ENCODE peak calls at places on chromosome 3, in ten cellular contexts. U, Z, B, L, G, K, C, N, T and Q are unnamed samples.

GRCh38 chr3:50664959-50665602 is 9.6 kb upstream of the DOCK3 start:
- DNase-seq in U (no peak), L (peak), G (no peak), B (no peak), T (no peak), Z (no peak), K (no peak), N (no peak), C (no peak), Q (no peak)

GRCh38 chr3:377158-377561 is 180.6 kb downstream of the CHL1 start:
- DNase-seq in L (no peak), K (peak), U (peak), G (peak), T (no peak), Z (no peak), B (peak), C (no peak), N (no peak), Q (no peak)

GRCh38 chr3:52062499-52062898 is 6.1 kb upstream of the DUSP7 start:
- DNase-seq in T (peak), G (peak), N (peak), Z (peak), L (no peak), K (peak), U (peak), B (peak), C (no peak), Q (peak)

GRCh38 chr3:46065294-46065705 is 38.0 kb upstream of the XCR1 start:
- DNase-seq in U (no peak), K (no peak), C (peak), G (no peak), B (no peak), L (no peak), Z (no peak), N (peak), T (peak), Q (no peak)

GRCh38 chr3:184642623-184643308 is 69.1 kb downstream of the MAGEF1 start:
- DNase-seq in L (no peak), K (no peak), C (no peak), U (no peak), B (no peak), G (no peak), T (no peak), N (no peak), Z (no peak), Q (no peak)

GRCh38 chr3:8990266-8991215 is 27.3 kb upstream of the RAD18 start:
- DNase-seq in B (peak), L (peak), K (no peak), G (peak), U (peak), C (no peak), N (no peak), Z (no peak), T (no peak), Q (peak)

GRCh38 chr3:81742581-81742980 is 18.9 kb downstream of the GBE1 start:
- DNase-seq in C (no peak), U (no peak), G (peak), B (no peak), K (no peak), L (no peak), Z (no peak), N (no peak), T (no peak), Q (no peak)

GRCh38 chr3:123941150-123941941 is 19.7 kb downstream of the CCDC14 start:
- DNase-seq in G (peak), U (no peak), L (no peak), C (no peak), Z (no peak), N (no peak), K (no peak), B (peak), T (no peak), Q (no peak)

GRCh38 chr3:184171562-184171961 is 3.1 kb upstream of the AP2M1 start:
- DNase-seq in C (no peak), B (no peak), T (peak), L (no peak), G (peak), Z (no peak), U (no peak), N (no peak), K (no peak), Q (no peak)

GRCh38 chr3:77869423-77869822 is 829.5 kb downstream of the ROBO2 start:
- DNase-seq in C (no peak), B (no peak), G (no peak), K (no peak), U (no peak), N (no peak), T (no peak), L (no peak), Z (no peak), Q (no peak)

GRCh38 chr3:175861916-175862315 is 1002.8 kb downstream of the NAALADL2 start:
- DNase-seq in N (no peak), L (no peak), Z (no peak), C (no peak), G (peak), K (no peak), U (no peak), B (peak), T (no peak), Q (no peak)

GRCh38 chr3:126941721-126942270 is 41.1 kb upstream of the PLXNA1 start:
- DNase-seq in N (no peak), Z (peak), K (no peak), U (no peak), L (peak), C (no peak), T (no peak), G (peak), B (no peak), Q (no peak)

GRCh38 chr3:126937533-126938432 is 45.1 kb upstream of the PLXNA1 start:
- DNase-seq in K (no peak), B (no peak), C (peak), T (no peak), N (no peak), U (no peak), G (peak), Z (no peak), L (peak), Q (no peak)

GRCh38 chr3:126938520-126939346 is 44.2 kb upstream of the PLXNA1 start:
- DNase-seq in B (no peak), G (no peak), C (no peak), U (no peak), Z (no peak), T (no peak), L (peak), K (no peak), N (no peak), Q (no peak)

GRCh38 chr3:126936853-126937395 is 46.0 kb upstream of the PLXNA1 start:
- DNase-seq in L (peak), C (no peak), T (no peak), B (peak), Z (no peak), N (no peak), K (no peak), U (no peak), G (no peak), Q (no peak)

DNA sequence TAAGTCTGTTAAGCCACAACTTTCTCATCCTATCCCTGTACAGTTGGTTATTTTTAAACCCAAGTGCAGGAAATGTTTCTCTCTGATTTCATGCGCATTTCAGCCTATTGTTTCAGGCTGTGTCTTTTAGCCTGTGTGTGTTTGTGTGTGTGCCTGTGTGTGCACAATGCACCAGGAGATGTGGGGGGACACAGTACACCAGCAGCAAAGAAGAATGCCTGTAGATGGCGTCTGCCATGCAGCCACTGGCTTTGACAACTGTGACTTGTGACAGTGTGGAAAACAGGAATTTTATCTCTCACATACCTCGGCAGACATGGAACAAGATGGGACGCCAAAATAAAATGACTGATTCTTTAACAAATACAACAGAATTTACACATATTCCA is 43.6 kb upstream of the PLXNA1 start:
- DNase-seq in C (no peak), N (no peak), G (no peak), B (no peak), Z (peak), L (no peak), U (no peak), T (no peak), K (no peak), Q (no peak)
- TF ChIP-seq CTCF in C (peak), N (no peak), G (no peak), B (no peak), Z (no peak), L (no peak), U (no peak), T (no peak), K (peak), Q (no peak)

GRCh38 chr3:42229942-42230688 is 35.9 kb downstream of the CCK start:
- DNase-seq in L (no peak), N (no peak), Z (no peak), G (peak), C (no peak), K (peak), T (peak), B (peak), U (peak), Q (no peak)

GRCh38 chr3:42230860-42231259 is 35.1 kb downstream of the CCK start:
- DNase-seq in U (no peak), K (no peak), G (no peak), B (no peak), N (no peak), C (no peak), L (no peak), T (no peak), Z (no peak), Q (no peak)

GRCh38 chr3:42226470-42227425 is 39.2 kb downstream of the CCK start:
- DNase-seq in T (peak), C (no peak), U (no peak), B (no peak), N (no peak), G (no peak), K (peak), Z (no peak), L (no peak), Q (no peak)

GRCh38 chr3:42229266-42229941 is 36.6 kb downstream of the CCK start:
- DNase-seq in K (no peak), T (no peak), Z (no peak), N (no peak), G (no peak), L (no peak), C (no peak), U (no peak), B (no peak), Q (no peak)

GRCh38 chr3:42228796-42229195 is 37.2 kb downstream of the CCK start:
- DNase-seq in G (no peak), Z (no peak), T (peak), N (no peak), B (no peak), U (no peak), K (peak), C (no peak), L (no peak), Q (no peak)
- TF ChIP-seq CTCF in G (peak), Z (no peak), T (no peak), N (peak), B (peak), U (peak), K (peak), C (peak), L (no peak), Q (no peak)

DNA sequence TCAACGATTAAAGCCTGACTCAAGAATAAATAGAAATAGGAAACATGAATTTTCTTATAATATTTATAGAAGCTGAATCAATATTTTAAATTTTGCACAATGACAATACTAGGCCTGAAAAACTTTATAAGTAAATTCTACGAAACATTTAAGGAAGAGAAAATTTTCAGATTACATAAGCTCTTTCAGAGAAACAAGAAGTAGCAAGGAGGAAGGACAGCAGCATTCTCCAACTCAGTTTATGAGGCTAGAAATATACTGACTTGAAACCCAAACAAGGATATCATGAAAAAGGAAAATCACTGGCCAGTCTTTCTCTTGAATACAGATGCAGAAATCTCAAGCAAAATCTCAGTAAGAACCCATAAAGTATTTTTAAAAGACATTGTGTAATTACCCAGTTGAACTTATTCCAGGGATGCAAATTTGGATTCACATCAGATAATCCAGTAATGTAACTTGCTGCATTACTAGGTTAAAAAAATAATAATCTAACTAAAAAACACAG is 121.3 kb downstream of the STAC start:
- DNase-seq in T (no peak), B (no peak), U (no peak), C (no peak), G (no peak), Z (no peak), K (no peak), N (no peak), L (no peak), Q (no peak)
- TF ChIP-seq CTCF in T (no peak), B (no peak), U (no peak), C (no peak), G (no peak), Z (no peak), K (no peak), N (no peak), L (no peak), Q (no peak)

GRCh38 chr3:120102232-120102631 is 8.0 kb upstream of the GSK3B start:
- DNase-seq in U (no peak), C (no peak), G (peak), Z (no peak), T (no peak), N (no peak), K (no peak), B (no peak), L (no peak), Q (no peak)
- TF ChIP-seq CTCF in U (no peak), C (no peak), G (no peak), Z (no peak), T (no peak), N (no peak), K (no peak), B (no peak), L (no peak), Q (no peak)

GRCh38 chr3:23796518-23796917 is 9.2 kb upstream of the UBE2E1 start:
- DNase-seq in T (no peak), G (no peak), L (no peak), C (no peak), N (no peak), B (no peak), U (no peak), Z (no peak), K (no peak), Q (no peak)

GRCh38 chr3:23804441-23805227 is 1.1 kb upstream of the UBE2E1 start:
- DNase-seq in U (no peak), K (no peak), N (no peak), C (no peak), G (no peak), L (no peak), B (no peak), Z (no peak), T (no peak), Q (no peak)

GRCh38 chr3:23797490-23797889 is 8.3 kb upstream of the UBE2E1 start:
- DNase-seq in N (peak), Z (no peak), C (no peak), B (no peak), G (no peak), L (no peak), T (no peak), K (no peak), U (no peak), Q (no peak)

GRCh38 chr3:23805228-23805880 is 401 bp upstream of the UBE2E1 start:
- DNase-seq in U (no peak), Z (no peak), G (no peak), L (no peak), K (peak), T (no peak), N (no peak), C (no peak), B (no peak), Q (no peak)

DNA sequence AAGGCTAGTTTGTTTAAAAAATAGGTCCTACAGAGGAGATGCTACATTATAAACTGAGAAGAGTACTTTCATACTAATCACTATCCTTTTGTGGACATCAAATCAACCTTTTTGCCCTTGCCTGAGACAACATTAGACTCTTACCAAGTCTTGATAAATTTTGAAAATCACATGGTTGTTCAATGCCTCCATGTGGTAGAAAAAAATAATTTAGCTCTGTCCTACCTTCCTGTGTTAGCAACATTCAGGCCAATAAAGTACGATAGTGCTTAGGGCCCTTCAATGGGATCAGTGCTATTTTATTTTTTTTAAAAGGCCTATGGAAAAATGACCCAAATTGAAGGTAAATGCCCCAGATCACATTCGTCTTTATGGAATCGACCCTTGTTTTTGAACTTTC is 5.0 kb upstream of the UBE2E1 start:
- DNase-seq in G (peak), U (no peak), T (no peak), L (no peak), B (peak), N (no peak), Z (no peak), C (no peak), K (peak), Q (no peak)
- TF ChIP-seq CTCF in G (peak), U (peak), T (peak), L (no peak), B (peak), N (peak), Z (peak), C (peak), K (peak), Q (no peak)

GRCh38 chr3:155184027-155184426 is 103.9 kb downstream of the MME start:
- DNase-seq in C (no peak), G (no peak), L (no peak), B (no peak), Z (no peak), N (no peak), U (no peak), K (peak), T (no peak), Q (no peak)
- TF ChIP-seq CTCF in C (no peak), G (no peak), L (no peak), B (no peak), Z (no peak), N (no peak), U (no peak), K (no peak), T (no peak), Q (no peak)

DNA sequence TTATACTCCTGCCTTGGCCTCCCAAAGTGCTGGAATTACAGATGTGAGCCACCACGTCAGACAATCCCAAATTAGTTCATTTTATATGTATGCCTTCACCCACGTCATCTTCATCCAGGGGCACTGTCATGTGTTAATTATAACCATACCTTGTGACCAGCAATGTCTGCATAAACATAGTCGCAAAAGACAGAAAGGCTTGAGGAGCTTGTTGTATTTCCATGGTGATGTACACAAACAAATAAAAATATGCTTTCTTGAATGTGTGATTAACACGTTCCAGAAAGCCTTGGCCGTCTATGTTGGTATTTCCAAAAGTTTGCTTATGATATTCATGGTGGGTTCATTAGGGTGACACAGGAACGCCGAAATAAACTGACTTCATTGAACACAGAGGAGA is 524.7 kb upstream of the ZNF717 start:
- DNase-seq in C (no peak), K (no peak), U (no peak), L (no peak), N (no peak), Z (no peak), G (no peak), B (peak), T (no peak), Q (no peak)
- TF ChIP-seq CTCF in C (no peak), K (no peak), U (no peak), L (no peak), N (no peak), Z (no peak), G (no peak), B (no peak), T (no peak), Q (no peak)

GRCh38 chr3:55770077-55770476 is 283.0 kb upstream of the WNT5A start:
- DNase-seq in B (no peak), T (no peak), N (no peak), L (no peak), C (no peak), G (no peak), Z (no peak), K (no peak), U (no peak), Q (no peak)
- TF ChIP-seq CTCF in B (no peak), T (no peak), N (no peak), L (no peak), C (no peak), G (no peak), Z (no peak), K (no peak), U (no peak), Q (no peak)

DNA sequence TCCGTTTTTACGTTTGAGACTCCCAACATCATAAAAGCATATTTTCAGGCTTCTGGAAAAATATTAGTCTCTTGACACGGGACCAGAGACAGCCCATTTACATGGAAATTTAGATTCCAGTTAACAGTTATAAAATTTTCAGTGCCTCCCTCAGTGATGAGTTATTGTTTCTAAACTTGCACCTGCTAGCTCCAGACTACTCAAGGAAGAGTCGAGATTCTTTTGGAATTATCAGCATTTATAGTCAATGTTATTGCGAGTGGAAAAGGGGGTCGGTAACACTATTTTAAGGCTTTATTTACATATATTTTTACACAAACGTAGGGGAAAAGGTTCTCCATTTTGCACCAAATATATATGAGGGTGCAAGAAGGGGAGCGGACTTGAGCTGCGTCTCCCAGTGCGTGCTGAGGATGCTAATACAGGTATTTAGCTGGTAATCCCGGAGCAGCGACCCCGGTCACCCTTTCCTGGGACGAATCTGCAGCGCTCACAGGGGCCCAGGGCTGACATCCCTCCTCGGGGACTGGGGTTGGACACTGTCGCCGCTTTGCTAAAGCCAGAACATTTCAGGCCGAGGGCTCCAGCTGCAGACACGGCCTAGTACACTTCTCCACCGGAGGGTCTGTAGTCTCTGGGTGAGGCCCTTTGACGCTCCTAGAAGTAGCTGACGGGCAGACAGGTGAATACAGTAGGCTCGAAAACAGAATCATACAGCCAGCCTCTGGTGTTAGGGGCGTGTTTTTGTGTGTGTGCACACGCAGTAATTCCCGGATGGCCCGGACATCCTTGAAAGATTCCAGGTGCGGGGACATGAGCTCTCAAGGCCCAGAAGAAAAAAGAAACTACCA is 729 bp upstream of the ZBTB11 start:
- DNase-seq in C (no peak), G (no peak), K (peak), Z (no peak), B (no peak), L (no peak), T (no peak), N (no peak), U (no peak), Q (no peak)
- TF ChIP-seq CTCF in C (no peak), G (no peak), K (peak), Z (no peak), B (no peak), L (no peak), T (peak), N (no peak), U (no peak), Q (no peak)